ENCODE peak calls at places on chromosomes 6 and 20, in eight cellular contexts. One of them, this sample, is unnamed.

GRCh38 chr6:36780517-36781210 is 58.6 kb downstream of the CPNE5 start:
- DNase-seq in neuronal stem cell: no peak
- DNase-seq in naive thymus-derived CD4-positive, alpha-beta T cell: no peak
- DNase-seq in heart right ventricle: no peak
- DNase-seq in lower lobe of right lung: peak
- DNase-seq in mammary epithelial cell: peak
- DNase-seq in upper lobe of right lung: no peak
- DNase-seq in epithelial cell of esophagus: peak
- DNase-seq in this sample: no peak

GRCh38 chr20:831956-832355 is 1.6 kb upstream of the FAM110A start:
- DNase-seq in neuronal stem cell: no peak
- DNase-seq in naive thymus-derived CD4-positive, alpha-beta T cell: no peak
- DNase-seq in heart right ventricle: no peak
- DNase-seq in lower lobe of right lung: no peak
- DNase-seq in mammary epithelial cell: no peak
- DNase-seq in upper lobe of right lung: no peak
- DNase-seq in epithelial cell of esophagus: no peak
- DNase-seq in this sample: no peak

GRCh38 chr6:146891615-146892265 is 293.0 kb downstream of the ADGB start:
- DNase-seq in neuronal stem cell: no peak
- DNase-seq in naive thymus-derived CD4-positive, alpha-beta T cell: no peak
- DNase-seq in heart right ventricle: no peak
- DNase-seq in lower lobe of right lung: no peak
- DNase-seq in mammary epithelial cell: no peak
- DNase-seq in upper lobe of right lung: no peak
- DNase-seq in epithelial cell of esophagus: no peak
- DNase-seq in this sample: no peak

GRCh38 chr20:62193079-62194025 is 10.5 kb downstream of the MTG2 start:
- DNase-seq in neuronal stem cell: no peak
- DNase-seq in naive thymus-derived CD4-positive, alpha-beta T cell: no peak
- DNase-seq in heart right ventricle: peak
- DNase-seq in lower lobe of right lung: peak
- DNase-seq in mammary epithelial cell: no peak
- DNase-seq in upper lobe of right lung: no peak
- DNase-seq in epithelial cell of esophagus: no peak
- DNase-seq in this sample: no peak

GRCh38 chr20:32934580-32934979 is 69.7 kb downstream of the SUN5 start:
- DNase-seq in neuronal stem cell: no peak
- DNase-seq in naive thymus-derived CD4-positive, alpha-beta T cell: no peak
- DNase-seq in heart right ventricle: no peak
- DNase-seq in lower lobe of right lung: no peak
- DNase-seq in mammary epithelial cell: no peak
- DNase-seq in upper lobe of right lung: no peak
- DNase-seq in epithelial cell of esophagus: no peak
- DNase-seq in this sample: no peak

GRCh38 chr20:53468583-53468982 is 125.1 kb downstream of the ZNF217 start:
- DNase-seq in neuronal stem cell: no peak
- DNase-seq in naive thymus-derived CD4-positive, alpha-beta T cell: no peak
- DNase-seq in heart right ventricle: no peak
- DNase-seq in lower lobe of right lung: no peak
- DNase-seq in mammary epithelial cell: no peak
- DNase-seq in upper lobe of right lung: no peak
- DNase-seq in epithelial cell of esophagus: no peak
- DNase-seq in this sample: no peak

GRCh38 chr6:169752074-169752623 is 727 bp downstream of the ERMARD start:
- DNase-seq in neuronal stem cell: peak
- DNase-seq in naive thymus-derived CD4-positive, alpha-beta T cell: no peak
- DNase-seq in heart right ventricle: no peak
- DNase-seq in lower lobe of right lung: no peak
- DNase-seq in mammary epithelial cell: no peak
- DNase-seq in upper lobe of right lung: no peak
- DNase-seq in epithelial cell of esophagus: no peak
- DNase-seq in this sample: no peak

GRCh38 chr6:105301072-105301503 is 101.8 kb downstream of the PREP start:
- DNase-seq in neuronal stem cell: no peak
- DNase-seq in naive thymus-derived CD4-positive, alpha-beta T cell: no peak
- DNase-seq in heart right ventricle: no peak
- DNase-seq in lower lobe of right lung: no peak
- DNase-seq in mammary epithelial cell: no peak
- DNase-seq in upper lobe of right lung: no peak
- DNase-seq in epithelial cell of esophagus: no peak
- DNase-seq in this sample: no peak

GRCh38 chr6:156389296-156389695 is 387.9 kb upstream of the ARID1B start:
- DNase-seq in neuronal stem cell: no peak
- DNase-seq in naive thymus-derived CD4-positive, alpha-beta T cell: no peak
- DNase-seq in heart right ventricle: no peak
- DNase-seq in lower lobe of right lung: no peak
- DNase-seq in mammary epithelial cell: no peak
- DNase-seq in upper lobe of right lung: no peak
- DNase-seq in epithelial cell of esophagus: no peak
- DNase-seq in this sample: no peak

GRCh38 chr6:14384175-14384949 is 266.8 kb downstream of the CD83 start:
- DNase-seq in neuronal stem cell: no peak
- DNase-seq in naive thymus-derived CD4-positive, alpha-beta T cell: no peak
- DNase-seq in heart right ventricle: no peak
- DNase-seq in lower lobe of right lung: no peak
- DNase-seq in mammary epithelial cell: peak
- DNase-seq in upper lobe of right lung: no peak
- DNase-seq in epithelial cell of esophagus: no peak
- DNase-seq in this sample: no peak

GRCh38 chr6:106163446-106163965 is 77.4 kb downstream of the PRDM1 start:
- DNase-seq in neuronal stem cell: no peak
- DNase-seq in naive thymus-derived CD4-positive, alpha-beta T cell: no peak
- DNase-seq in heart right ventricle: no peak
- DNase-seq in lower lobe of right lung: peak
- DNase-seq in mammary epithelial cell: no peak
- DNase-seq in upper lobe of right lung: no peak
- DNase-seq in epithelial cell of esophagus: no peak
- DNase-seq in this sample: no peak

GRCh38 chr6:20978176-20978614 is 443.9 kb downstream of the CDKAL1 start:
- DNase-seq in neuronal stem cell: no peak
- DNase-seq in naive thymus-derived CD4-positive, alpha-beta T cell: no peak
- DNase-seq in heart right ventricle: no peak
- DNase-seq in lower lobe of right lung: no peak
- DNase-seq in mammary epithelial cell: no peak
- DNase-seq in upper lobe of right lung: no peak
- DNase-seq in epithelial cell of esophagus: no peak
- DNase-seq in this sample: peak

GRCh38 chr20:16596991-16597390 is 23.7 kb upstream of the KIF16B start:
- DNase-seq in neuronal stem cell: no peak
- DNase-seq in naive thymus-derived CD4-positive, alpha-beta T cell: no peak
- DNase-seq in heart right ventricle: no peak
- DNase-seq in lower lobe of right lung: no peak
- DNase-seq in mammary epithelial cell: no peak
- DNase-seq in upper lobe of right lung: no peak
- DNase-seq in epithelial cell of esophagus: no peak
- DNase-seq in this sample: no peak

GRCh38 chr6:31752739-31753319 is 9.6 kb upstream of the SAPCD1 start:
- DNase-seq in neuronal stem cell: no peak
- DNase-seq in naive thymus-derived CD4-positive, alpha-beta T cell: no peak
- DNase-seq in heart right ventricle: no peak
- DNase-seq in lower lobe of right lung: no peak
- DNase-seq in mammary epithelial cell: peak
- DNase-seq in upper lobe of right lung: no peak
- DNase-seq in epithelial cell of esophagus: peak
- DNase-seq in this sample: no peak

GRCh38 chr6:27650620-27651370 is 177.9 kb upstream of the ZNF184 start:
- DNase-seq in neuronal stem cell: peak
- DNase-seq in naive thymus-derived CD4-positive, alpha-beta T cell: no peak
- DNase-seq in heart right ventricle: no peak
- DNase-seq in lower lobe of right lung: no peak
- DNase-seq in mammary epithelial cell: peak
- DNase-seq in upper lobe of right lung: no peak
- DNase-seq in epithelial cell of esophagus: peak
- DNase-seq in this sample: no peak

GRCh38 chr6:89501239-89501638 is 68.3 kb downstream of the ANKRD6 start:
- DNase-seq in neuronal stem cell: peak
- DNase-seq in naive thymus-derived CD4-positive, alpha-beta T cell: no peak
- DNase-seq in heart right ventricle: no peak
- DNase-seq in lower lobe of right lung: no peak
- DNase-seq in mammary epithelial cell: no peak
- DNase-seq in upper lobe of right lung: no peak
- DNase-seq in epithelial cell of esophagus: no peak
- DNase-seq in this sample: no peak

GRCh38 chr6:170026272-170027110 is 264.4 kb downstream of the DLL1 start:
- DNase-seq in neuronal stem cell: no peak
- DNase-seq in naive thymus-derived CD4-positive, alpha-beta T cell: no peak
- DNase-seq in heart right ventricle: no peak
- DNase-seq in lower lobe of right lung: peak
- DNase-seq in mammary epithelial cell: peak
- DNase-seq in upper lobe of right lung: peak
- DNase-seq in epithelial cell of esophagus: peak
- DNase-seq in this sample: no peak

GRCh38 chr6:53624491-53624890 is 41.1 kb downstream of the KLHL31 start:
- DNase-seq in neuronal stem cell: no peak
- DNase-seq in naive thymus-derived CD4-positive, alpha-beta T cell: no peak
- DNase-seq in heart right ventricle: no peak
- DNase-seq in lower lobe of right lung: no peak
- DNase-seq in mammary epithelial cell: no peak
- DNase-seq in upper lobe of right lung: no peak
- DNase-seq in epithelial cell of esophagus: no peak
- DNase-seq in this sample: no peak

DNA sequence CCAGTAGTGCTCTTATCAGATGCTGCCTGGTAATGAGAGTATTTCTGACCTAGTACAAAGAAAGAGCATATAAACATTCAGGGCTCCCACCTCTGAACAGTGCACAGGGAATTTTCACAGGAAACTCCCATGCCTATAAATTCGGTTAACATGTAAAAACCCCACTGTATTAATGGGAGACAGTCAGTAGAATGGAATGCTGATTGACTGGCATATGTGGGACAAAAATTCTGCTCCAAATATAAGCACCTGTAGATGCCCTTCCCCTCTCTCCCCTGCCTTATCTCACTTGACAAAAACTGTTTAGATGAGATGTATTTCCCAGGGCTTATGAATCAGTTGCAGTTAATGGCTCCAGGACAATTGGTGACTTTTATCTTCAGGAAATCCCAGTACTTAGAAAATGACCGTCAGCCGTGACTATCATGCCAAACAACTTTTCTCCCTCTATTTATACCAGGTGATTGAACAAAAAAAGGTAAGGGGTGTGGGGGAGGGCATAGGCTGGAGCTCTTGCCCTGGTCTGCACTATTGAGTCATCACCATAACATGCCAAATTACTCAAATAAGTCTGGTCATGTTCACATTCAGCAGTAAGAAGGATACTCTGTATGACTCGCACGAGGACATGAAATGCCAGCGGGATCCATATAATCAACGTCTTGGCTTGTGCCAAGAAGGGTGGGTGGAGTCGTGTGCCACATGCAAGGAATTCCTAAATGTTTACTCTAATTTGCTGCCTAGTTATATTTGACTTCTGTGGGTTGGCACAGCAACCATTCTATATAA is 176.4 kb upstream of the BMP2 start:
- DNase-seq in neuronal stem cell: no peak
- DNase-seq in naive thymus-derived CD4-positive, alpha-beta T cell: no peak
- DNase-seq in heart right ventricle: no peak
- DNase-seq in lower lobe of right lung: no peak
- DNase-seq in mammary epithelial cell: peak
- DNase-seq in upper lobe of right lung: no peak
- DNase-seq in epithelial cell of esophagus: peak
- DNase-seq in this sample: no peak
- H3K4me3 ChIP-seq in neuronal stem cell: no peak
- H3K4me3 ChIP-seq in naive thymus-derived CD4-positive, alpha-beta T cell: no peak
- H3K4me3 ChIP-seq in heart right ventricle: no peak
- H3K4me3 ChIP-seq in lower lobe of right lung: no peak
- H3K4me3 ChIP-seq in mammary epithelial cell: no peak
- H3K4me3 ChIP-seq in upper lobe of right lung: no peak
- H3K4me3 ChIP-seq in epithelial cell of esophagus: no peak
- H3K4me3 ChIP-seq in this sample: no peak

DNA sequence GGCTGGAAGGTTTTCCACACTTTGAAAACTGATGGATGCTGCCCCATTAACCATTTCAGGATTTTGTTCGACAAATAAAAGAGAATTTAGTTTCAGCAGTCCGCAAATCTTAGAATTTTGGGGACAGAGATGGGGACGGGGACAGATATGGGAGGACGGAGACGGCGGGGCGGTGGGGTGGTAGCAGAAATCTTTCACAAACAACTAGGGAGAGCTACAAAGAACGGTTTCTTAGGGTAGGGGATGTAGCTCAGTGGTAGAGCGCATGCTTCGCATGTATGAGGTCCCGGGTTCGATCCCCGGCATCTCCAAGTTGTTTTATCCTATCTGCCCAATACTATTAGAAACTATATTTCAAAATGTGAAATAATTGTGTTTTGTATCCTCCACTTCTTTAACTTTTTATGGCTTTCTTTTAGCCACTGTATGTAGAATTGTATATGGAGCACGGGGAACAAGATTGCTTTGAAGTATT is 15.1 kb downstream of the HMGN4 start:
- DNase-seq in neuronal stem cell: peak
- DNase-seq in naive thymus-derived CD4-positive, alpha-beta T cell: peak
- DNase-seq in heart right ventricle: peak
- DNase-seq in lower lobe of right lung: peak
- DNase-seq in mammary epithelial cell: no peak
- DNase-seq in upper lobe of right lung: peak
- DNase-seq in epithelial cell of esophagus: peak
- DNase-seq in this sample: peak
- H3K4me3 ChIP-seq in neuronal stem cell: peak
- H3K4me3 ChIP-seq in naive thymus-derived CD4-positive, alpha-beta T cell: peak
- H3K4me3 ChIP-seq in heart right ventricle: peak
- H3K4me3 ChIP-seq in lower lobe of right lung: peak
- H3K4me3 ChIP-seq in mammary epithelial cell: peak
- H3K4me3 ChIP-seq in upper lobe of right lung: peak
- H3K4me3 ChIP-seq in epithelial cell of esophagus: peak
- H3K4me3 ChIP-seq in this sample: peak

GRCh38 chr20:58362117-58362516 is 26.9 kb upstream of the VAPB start:
- DNase-seq in neuronal stem cell: no peak
- DNase-seq in naive thymus-derived CD4-positive, alpha-beta T cell: no peak
- DNase-seq in heart right ventricle: no peak
- DNase-seq in lower lobe of right lung: no peak
- DNase-seq in mammary epithelial cell: no peak
- DNase-seq in upper lobe of right lung: no peak
- DNase-seq in epithelial cell of esophagus: no peak
- DNase-seq in this sample: no peak
- H3K4me3 ChIP-seq in neuronal stem cell: no peak
- H3K4me3 ChIP-seq in naive thymus-derived CD4-positive, alpha-beta T cell: no peak
- H3K4me3 ChIP-seq in heart right ventricle: no peak
- H3K4me3 ChIP-seq in lower lobe of right lung: no peak
- H3K4me3 ChIP-seq in mammary epithelial cell: no peak
- H3K4me3 ChIP-seq in upper lobe of right lung: no peak
- H3K4me3 ChIP-seq in epithelial cell of esophagus: no peak
- H3K4me3 ChIP-seq in this sample: no peak

DNA sequence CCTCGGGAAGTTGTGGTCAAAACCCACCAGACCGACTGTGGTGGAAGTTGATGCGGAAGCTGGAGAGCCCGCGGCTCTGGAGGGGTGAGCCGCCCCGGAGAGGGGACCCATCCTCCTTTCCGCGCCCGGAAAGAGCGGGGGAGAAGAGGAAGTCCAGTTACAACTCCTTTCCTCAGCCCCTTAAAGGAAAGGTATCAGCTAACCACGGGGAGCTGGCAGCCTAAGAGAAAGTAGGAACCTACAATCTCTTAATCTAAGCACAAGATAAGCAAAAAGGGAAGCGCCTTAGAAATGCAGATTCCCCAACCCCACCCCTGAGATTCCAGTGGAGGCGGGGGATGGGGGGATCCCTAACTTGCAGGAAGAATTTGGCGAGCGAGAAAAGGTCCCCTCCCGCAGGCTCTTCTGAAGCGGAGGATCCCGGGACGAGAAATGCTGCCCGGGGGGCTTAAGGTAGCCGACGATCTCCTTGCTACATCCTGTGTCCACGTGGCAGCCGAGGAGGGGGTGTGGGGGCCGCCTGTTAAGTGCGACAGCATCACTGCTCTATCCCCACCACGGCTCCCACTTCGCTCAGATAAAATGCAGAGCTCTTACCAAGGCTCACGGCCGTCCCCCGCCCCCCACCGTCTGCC is 87.6 kb downstream of the ZFP64 start:
- DNase-seq in neuronal stem cell: no peak
- DNase-seq in naive thymus-derived CD4-positive, alpha-beta T cell: no peak
- DNase-seq in heart right ventricle: no peak
- DNase-seq in lower lobe of right lung: no peak
- DNase-seq in mammary epithelial cell: no peak
- DNase-seq in upper lobe of right lung: peak
- DNase-seq in epithelial cell of esophagus: no peak
- DNase-seq in this sample: no peak
- H3K4me3 ChIP-seq in neuronal stem cell: peak
- H3K4me3 ChIP-seq in naive thymus-derived CD4-positive, alpha-beta T cell: peak
- H3K4me3 ChIP-seq in heart right ventricle: no peak
- H3K4me3 ChIP-seq in lower lobe of right lung: peak
- H3K4me3 ChIP-seq in mammary epithelial cell: peak
- H3K4me3 ChIP-seq in upper lobe of right lung: peak
- H3K4me3 ChIP-seq in epithelial cell of esophagus: peak
- H3K4me3 ChIP-seq in this sample: peak

This sample was measured in SK-N-MC.